ENCODE peak calls at places on chromosomes 12 and 14, in seven cellular contexts. C is mammary epithelial cell, S is neural progenitor cell, A is heart left ventricle, P is cardiac fibroblast, M is lower leg skin, W is fibroblast of the aortic adventitia. D is an unnamed sample.

GRCh38 chr14:26008290-26008689 is 589.5 kb downstream of the NOVA1 start:
- DNase-seq in C (no peak), S (peak), A (no peak), P (peak), M (no peak), W (peak), D (peak)

GRCh38 chr12:116996058-116996457 is 85.3 kb downstream of the FBXW8 start:
- DNase-seq in C (no peak), S (no peak), A (peak), P (peak), M (no peak), W (peak), D (no peak)

GRCh38 chr14:87386453-87386980 is 606.5 kb downstream of the GALC start:
- DNase-seq in C (no peak), S (no peak), A (no peak), P (no peak), M (no peak), W (no peak), D (no peak)

GRCh38 chr12:42798811-42799438 is 209.4 kb upstream of the PRICKLE1 start:
- DNase-seq in C (peak), S (no peak), A (no peak), P (peak), M (no peak), W (peak), D (no peak)

GRCh38 chr12:1978078-1978477 is 26.2 kb downstream of the DCP1B start:
- DNase-seq in C (no peak), S (no peak), A (no peak), P (peak), M (no peak), W (peak), D (no peak)

GRCh38 chr14:55102141-55102547 is 26.9 kb upstream of the LGALS3 start:
- DNase-seq in C (peak), S (peak), A (peak), P (peak), M (peak), W (peak), D (peak)

GRCh38 chr12:22100952-22101748 is 55.1 kb downstream of the CMAS start:
- DNase-seq in C (peak), S (peak), A (peak), P (peak), M (no peak), W (peak), D (peak)

GRCh38 chr14:50813544-50813863 is 17.5 kb downstream of the NIN start:
- DNase-seq in C (no peak), S (no peak), A (no peak), P (peak), M (no peak), W (no peak), D (no peak)

GRCh38 chr12:4819654-4820053 is 90.1 kb upstream of the KCNA1 start:
- DNase-seq in C (no peak), S (no peak), A (no peak), P (no peak), M (no peak), W (peak), D (no peak)

GRCh38 chr12:11727133-11727664 is 77.7 kb downstream of the ETV6 start:
- DNase-seq in C (no peak), S (no peak), A (no peak), P (no peak), M (no peak), W (no peak), D (no peak)

GRCh38 chr12:113932411-113933196 is 33.5 kb downstream of the RBM19 start:
- DNase-seq in C (no peak), S (peak), A (no peak), P (peak), M (no peak), W (peak), D (no peak)

GRCh38 chr12:40222247-40222646 is 2.5 kb upstream of the LRRK2 start:
- DNase-seq in C (no peak), S (no peak), A (no peak), P (peak), M (no peak), W (peak), D (no peak)

GRCh38 chr12:101785671-101786070 is 45.1 kb downstream of the GNPTAB start:
- DNase-seq in C (no peak), S (no peak), A (no peak), P (no peak), M (no peak), W (peak), D (no peak)

GRCh38 chr12:18221726-18222125 is 39.6 kb upstream of the PIK3C2G start:
- DNase-seq in C (no peak), S (no peak), A (no peak), P (no peak), M (peak), W (no peak), D (no peak)

GRCh38 chr12:4817813-4818212 is 91.9 kb upstream of the KCNA1 start:
- DNase-seq in C (no peak), S (no peak), A (peak), P (no peak), M (no peak), W (no peak), D (no peak)

GRCh38 chr12:58668831-58669230 is 251.5 kb downstream of the LRIG3 start:
- DNase-seq in C (peak), S (no peak), A (no peak), P (peak), M (no peak), W (no peak), D (no peak)

GRCh38 chr14:30143617-30144016 is 216.0 kb upstream of the PRKD1 start:
- DNase-seq in C (no peak), S (no peak), A (no peak), P (peak), M (no peak), W (peak), D (no peak)

GRCh38 chr12:67928621-67929369 is 60.5 kb upstream of the IFNG-AS1 start:
- DNase-seq in C (no peak), S (no peak), A (no peak), P (peak), M (no peak), W (peak), D (peak)

GRCh38 chr12:108732489-108732888 is 1.2 kb upstream of the CORO1C start:
- DNase-seq in C (no peak), S (no peak), A (no peak), P (no peak), M (no peak), W (no peak), D (no peak)

GRCh38 chr12:122934722-122935121 is 31.5 kb downstream of the ABCB9 start:
- DNase-seq in C (no peak), S (no peak), A (no peak), P (no peak), M (no peak), W (no peak), D (no peak)

GRCh38 chr12:46209165-46209564 is 59.7 kb downstream of the SLC38A1 start:
- DNase-seq in C (peak), S (no peak), A (no peak), P (peak), M (no peak), W (peak), D (no peak)

GRCh38 chr12:10641735-10642500 is 28.5 kb upstream of the MAGOHB start:
- DNase-seq in C (peak), S (no peak), A (no peak), P (peak), M (no peak), W (peak), D (peak)

GRCh38 chr12:113061061-113061694 is 4.6 kb downstream of the DTX1 start:
- DNase-seq in C (no peak), S (no peak), A (no peak), P (no peak), M (no peak), W (no peak), D (no peak)

GRCh38 chr14:59407246-59407615 is 57.9 kb downstream of the GPR135 start:
- DNase-seq in C (peak), S (no peak), A (no peak), P (peak), M (no peak), W (peak), D (peak)

DNA sequence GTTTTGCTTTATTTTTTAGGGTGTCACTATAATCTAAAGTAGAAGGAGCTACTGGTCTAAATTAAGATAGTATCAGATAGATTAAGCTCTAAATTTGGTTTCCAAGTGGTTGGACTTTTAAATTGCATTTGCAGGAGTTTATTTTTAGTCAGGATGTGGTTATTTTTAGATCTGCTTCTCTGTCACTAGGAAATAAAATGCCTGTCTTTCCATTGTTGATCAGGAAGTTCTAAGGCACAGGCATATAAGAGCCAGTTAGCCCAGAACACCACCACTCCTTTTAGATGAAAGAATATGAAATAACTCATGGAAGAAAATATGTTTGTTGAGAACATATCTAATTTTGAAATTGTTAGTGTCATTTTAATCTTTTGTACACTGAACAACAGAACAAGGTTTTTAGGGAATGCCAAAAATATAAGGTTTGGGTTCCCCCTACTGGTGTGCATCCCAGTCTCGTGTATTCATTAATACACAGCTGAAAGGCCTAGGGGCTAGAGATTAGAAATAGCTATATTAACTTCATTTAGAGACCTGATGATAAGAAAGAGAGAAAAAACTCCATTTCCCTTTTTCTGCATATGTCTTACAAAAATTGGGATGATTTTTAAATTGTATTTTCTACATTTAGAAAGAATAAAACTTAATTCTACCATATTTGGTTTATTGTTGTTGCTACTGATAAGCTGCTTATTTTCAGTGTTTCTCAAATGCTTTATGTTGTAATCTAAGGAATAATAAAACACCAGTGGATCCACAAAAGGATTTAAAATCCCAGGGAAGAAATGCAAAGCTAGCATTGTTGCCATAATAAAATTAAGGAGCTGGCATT is 67.2 kb downstream of the RIC8B start:
- DNase-seq in C (peak), S (peak), A (peak), P (peak), M (no peak), W (peak), D (peak)
- H3K4me3 ChIP-seq in C (no peak), S (no peak), A (no peak), P (no peak), M (no peak), W (no peak), D (no peak)

GRCh38 chr12:115620816-115621215 is 656.7 kb downstream of the MED13L start:
- DNase-seq in C (no peak), S (no peak), A (no peak), P (no peak), M (no peak), W (no peak), D (no peak)
- H3K4me3 ChIP-seq in C (no peak), S (no peak), A (no peak), P (no peak), M (no peak), W (no peak), D (no peak)

DNA sequence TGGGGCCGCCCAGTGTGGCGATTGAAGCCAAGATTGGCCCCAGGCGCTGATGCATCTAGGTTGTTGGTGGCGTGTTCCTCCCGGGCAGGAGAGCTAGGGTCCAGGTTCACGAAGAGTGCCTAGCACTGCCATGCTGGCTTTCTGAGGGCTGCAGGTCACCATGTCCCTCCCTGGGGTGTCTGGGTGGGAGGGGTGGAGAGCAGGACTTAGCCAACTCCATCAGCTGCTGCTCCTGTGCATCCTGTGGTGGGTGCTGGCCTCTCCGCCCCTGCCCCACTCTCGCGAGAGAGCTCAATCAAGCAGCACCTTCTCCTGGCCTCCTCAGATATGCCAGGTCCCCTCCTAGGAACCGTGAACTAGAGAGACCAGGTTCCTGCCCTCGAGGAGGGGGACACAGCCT is 1.8 kb downstream of the TRMT61A start:
- DNase-seq in C (no peak), S (no peak), A (no peak), P (no peak), M (no peak), W (no peak), D (no peak)
- H3K4me3 ChIP-seq in C (no peak), S (no peak), A (no peak), P (no peak), M (no peak), W (no peak), D (no peak)

DNA sequence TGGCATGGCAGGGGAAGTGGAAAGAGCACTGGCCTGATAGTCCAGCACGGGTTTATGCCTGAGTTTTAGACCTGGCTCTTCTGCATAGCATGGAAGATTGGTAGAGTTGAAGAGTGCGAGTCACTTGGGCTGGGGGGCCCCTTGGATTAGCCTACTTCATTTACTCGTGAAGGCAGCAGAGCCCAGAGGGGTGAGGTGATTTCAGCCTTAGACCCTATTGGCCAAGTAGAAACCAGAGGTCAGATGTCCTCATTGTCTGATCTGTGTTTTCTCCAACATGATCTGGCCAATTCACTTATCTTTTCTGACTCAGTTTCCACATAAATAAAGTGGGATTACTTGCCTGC is 1.9 kb downstream of the PLEKHG3 start:
- DNase-seq in C (no peak), S (no peak), A (no peak), P (no peak), M (peak), W (no peak), D (no peak)
- H3K4me3 ChIP-seq in C (peak), S (peak), A (peak), P (no peak), M (no peak), W (no peak), D (peak)

GRCh38 chr12:31965090-31965489 is 5.9 kb downstream of the RESF1 start:
- DNase-seq in C (no peak), S (no peak), A (no peak), P (no peak), M (no peak), W (no peak), D (no peak)
- H3K4me3 ChIP-seq in C (no peak), S (no peak), A (peak), P (no peak), M (no peak), W (no peak), D (no peak)

GRCh38 chr14:99239661-99240092 is 32.3 kb downstream of the BCL11B start:
- DNase-seq in C (peak), S (no peak), A (no peak), P (no peak), M (no peak), W (no peak), D (peak)

GRCh38 chr14:99242238-99242637 is 29.8 kb downstream of the BCL11B start:
- DNase-seq in C (no peak), S (no peak), A (no peak), P (no peak), M (no peak), W (no peak), D (no peak)

GRCh38 chr14:99241314-99242035 is 30.5 kb downstream of the BCL11B start:
- DNase-seq in C (no peak), S (no peak), A (no peak), P (no peak), M (no peak), W (no peak), D (no peak)

GRCh38 chr14:99242816-99243795 is 28.9 kb downstream of the BCL11B start:
- DNase-seq in C (no peak), S (no peak), A (no peak), P (no peak), M (no peak), W (no peak), D (peak)

GRCh38 chr14:99240512-99241313 is 31.3 kb downstream of the BCL11B start:
- DNase-seq in C (no peak), S (no peak), A (no peak), P (no peak), M (no peak), W (no peak), D (no peak)
- H3K4me3 ChIP-seq in C (no peak), S (no peak), A (peak), P (no peak), M (no peak), W (no peak), D (no peak)